ENCODE peak calls at places on chromosome 6, in seven cellular contexts. Q, A, O, E, D, Y and N are unnamed samples.

GRCh38 chr6:43742931-43743632 is 26.9 kb upstream of the VEGFA start:
- DNase-seq in Q (no peak), A (no peak), O (no peak), E (no peak), D (peak; percentile 75), Y (no peak), N (no peak)

GRCh38 chr6:130993292-130993765 is 69.7 kb downstream of the EPB41L2 start:
- DNase-seq in Q (peak; percentile 87), A (no peak), O (no peak), E (no peak), D (no peak), Y (no peak), N (no peak)

GRCh38 chr6:3918474-3918873 is 69.3 kb downstream of the FAM50B start:
- DNase-seq in Q (no peak), A (no peak), O (no peak), E (no peak), D (peak; percentile 56), Y (no peak), N (no peak)

GRCh38 chr6:44036196-44036595 is 91.1 kb downstream of the MRPL14 start:
- DNase-seq in Q (no peak), A (no peak), O (no peak), E (no peak), D (peak; percentile 56), Y (no peak), N (no peak)

GRCh38 chr6:78436335-78436734 is 431.0 kb upstream of the IRAK1BP1 start:
- DNase-seq in Q (no peak), A (no peak), O (no peak), E (no peak), D (no peak), Y (peak; percentile 33), N (no peak)

GRCh38 chr6:162899148-162899547 is 171.4 kb downstream of the PACRG start:
- DNase-seq in Q (no peak), A (no peak), O (no peak), E (no peak), D (no peak), Y (no peak), N (no peak)

GRCh38 chr6:19312291-19312978 is 524.7 kb upstream of the ID4 start:
- DNase-seq in Q (no peak), A (no peak), O (no peak), E (no peak), D (no peak), Y (no peak), N (no peak)

GRCh38 chr6:43809417-43810305 is 39.6 kb downstream of the VEGFA start:
- DNase-seq in Q (no peak), A (no peak), O (peak; percentile 60), E (no peak), D (no peak), Y (peak; percentile 97), N (no peak)

GRCh38 chr6:92281571-92282076 is 1137.7 kb downstream of the EPHA7 start:
- DNase-seq in Q (no peak), A (no peak), O (no peak), E (no peak), D (no peak), Y (no peak), N (no peak)

GRCh38 chr6:45132059-45132458 is 196.1 kb upstream of the RUNX2 start:
- DNase-seq in Q (no peak), A (no peak), O (no peak), E (no peak), D (no peak), Y (no peak), N (no peak)

GRCh38 chr6:104887350-104887749 is 27.6 kb upstream of the HACE1 start:
- DNase-seq in Q (peak; percentile 10), A (no peak), O (no peak), E (no peak), D (no peak), Y (peak; percentile 47), N (no peak)

GRCh38 chr6:3664641-3665041 is 86.9 kb downstream of the PXDC1 start:
- DNase-seq in Q (no peak), A (no peak), O (no peak), E (peak; percentile 22), D (no peak), Y (peak; percentile 31), N (no peak)

GRCh38 chr6:67129780-67130179 is 1422.8 kb upstream of the EYS start:
- DNase-seq in Q (no peak), A (no peak), O (no peak), E (no peak), D (no peak), Y (no peak), N (no peak)

GRCh38 chr6:96836579-96837137 is 619 bp downstream of the GPR63 start:
- DNase-seq in Q (peak; percentile 10), A (no peak), O (no peak), E (no peak), D (no peak), Y (peak; percentile 4), N (no peak)

GRCh38 chr6:150200428-150201105 is 57.7 kb downstream of the PPP1R14C start:
- DNase-seq in Q (no peak), A (no peak), O (no peak), E (no peak), D (peak; percentile 61), Y (no peak), N (no peak)

GRCh38 chr6:37630281-37630799 is 67.3 kb downstream of the MDGA1 start:
- DNase-seq in Q (peak; percentile 91), A (peak; percentile 58), O (peak; percentile 57), E (peak; percentile 24), D (no peak), Y (peak; percentile 100), N (no peak)

GRCh38 chr6:68087399-68088133 is 547.5 kb upstream of the ADGRB3 start:
- DNase-seq in Q (no peak), A (no peak), O (no peak), E (no peak), D (no peak), Y (no peak), N (no peak)

GRCh38 chr6:137171824-137172733 is 1.4 kb downstream of the IL22RA2 start:
- DNase-seq in Q (no peak), A (no peak), O (no peak), E (peak; percentile 55), D (no peak), Y (no peak), N (no peak)

GRCh38 chr6:139647001-139647400 is 272.6 kb upstream of the CITED2 start:
- DNase-seq in Q (no peak), A (no peak), O (no peak), E (no peak), D (no peak), Y (peak; percentile 24), N (no peak)

GRCh38 chr6:134171517-134171916 is 119.1 kb upstream of the SLC2A12 start:
- DNase-seq in Q (peak; percentile 33), A (no peak), O (no peak), E (no peak), D (no peak), Y (peak; percentile 49), N (no peak)
- TF ChIP-seq POLR2A in Q (no peak), A (no peak), O (no peak), E (no peak), D (no peak), Y (peak; percentile 52), N (no peak)

GRCh38 chr6:41728073-41728936 is 7.1 kb downstream of the TFEB start:
- DNase-seq in Q (no peak), A (no peak), O (peak; percentile 59), E (peak; percentile 71), D (no peak), Y (no peak), N (no peak)
- TF ChIP-seq POLR2A in Q (no peak), A (no peak), O (no peak), E (no peak), D (no peak), Y (no peak), N (no peak)

DNA sequence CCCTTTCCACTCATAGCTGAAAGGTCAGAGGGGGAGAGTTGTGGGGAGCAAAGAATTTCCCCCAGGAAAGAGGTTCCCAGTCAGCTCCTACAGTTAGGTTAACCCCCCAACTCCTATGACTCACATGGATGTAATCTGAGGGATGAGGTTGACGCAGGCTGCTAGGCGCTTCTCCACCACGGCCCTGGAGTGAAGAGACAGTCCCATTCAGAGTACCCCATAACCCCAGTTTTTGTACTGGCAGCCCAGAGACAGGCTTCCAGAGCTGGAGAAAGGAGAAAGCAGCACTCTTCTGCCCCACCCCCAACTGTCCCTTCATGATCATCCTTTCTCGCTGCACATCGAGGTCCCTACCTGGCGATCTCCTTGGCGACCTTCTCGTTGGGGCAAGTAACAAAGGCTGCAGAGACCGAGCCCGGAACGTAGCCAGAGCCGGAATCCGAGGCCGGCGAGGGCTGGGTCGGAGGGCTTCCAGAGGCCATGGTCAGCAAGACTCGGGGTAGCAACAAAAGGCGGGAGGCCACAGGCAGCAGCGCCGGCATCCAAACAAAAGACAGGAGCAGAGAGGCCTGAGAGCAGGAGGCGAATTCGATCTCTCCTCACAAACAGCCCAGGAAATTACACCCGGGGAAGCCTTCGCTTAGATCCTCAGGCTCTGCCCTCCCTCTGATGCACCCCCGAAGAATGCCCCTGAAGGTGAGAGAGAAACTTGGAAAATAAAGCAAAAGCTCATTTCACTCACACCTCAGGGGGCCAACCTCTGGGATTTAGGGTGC is 592 bp downstream of the CUTA start:
- DNase-seq in Q (peak; percentile 66), A (no peak), O (no peak), E (no peak), D (peak; percentile 84), Y (peak; percentile 94), N (no peak)
- TF ChIP-seq POLR2A in Q (no peak), A (no peak), O (no peak), E (no peak), D (no peak), Y (peak; percentile 91), N (no peak)

GRCh38 chr6:159898519-159898918 is 7.7 kb downstream of the MAS1 start:
- DNase-seq in Q (no peak), A (no peak), O (no peak), E (no peak), D (peak; percentile 4), Y (no peak), N (no peak)

GRCh38 chr6:159897603-159898002 is 6.8 kb downstream of the MAS1 start:
- DNase-seq in Q (no peak), A (no peak), O (no peak), E (no peak), D (no peak), Y (no peak), N (no peak)

GRCh38 chr6:159894991-159895390 is 4.2 kb downstream of the MAS1 start:
- DNase-seq in Q (no peak), A (no peak), O (peak; percentile 54), E (no peak), D (peak; percentile 63), Y (no peak), N (no peak)

GRCh38 chr6:159904497-159904911 is 13.7 kb downstream of the MAS1 start:
- DNase-seq in Q (no peak), A (no peak), O (no peak), E (no peak), D (peak; percentile 37), Y (no peak), N (no peak)

DNA sequence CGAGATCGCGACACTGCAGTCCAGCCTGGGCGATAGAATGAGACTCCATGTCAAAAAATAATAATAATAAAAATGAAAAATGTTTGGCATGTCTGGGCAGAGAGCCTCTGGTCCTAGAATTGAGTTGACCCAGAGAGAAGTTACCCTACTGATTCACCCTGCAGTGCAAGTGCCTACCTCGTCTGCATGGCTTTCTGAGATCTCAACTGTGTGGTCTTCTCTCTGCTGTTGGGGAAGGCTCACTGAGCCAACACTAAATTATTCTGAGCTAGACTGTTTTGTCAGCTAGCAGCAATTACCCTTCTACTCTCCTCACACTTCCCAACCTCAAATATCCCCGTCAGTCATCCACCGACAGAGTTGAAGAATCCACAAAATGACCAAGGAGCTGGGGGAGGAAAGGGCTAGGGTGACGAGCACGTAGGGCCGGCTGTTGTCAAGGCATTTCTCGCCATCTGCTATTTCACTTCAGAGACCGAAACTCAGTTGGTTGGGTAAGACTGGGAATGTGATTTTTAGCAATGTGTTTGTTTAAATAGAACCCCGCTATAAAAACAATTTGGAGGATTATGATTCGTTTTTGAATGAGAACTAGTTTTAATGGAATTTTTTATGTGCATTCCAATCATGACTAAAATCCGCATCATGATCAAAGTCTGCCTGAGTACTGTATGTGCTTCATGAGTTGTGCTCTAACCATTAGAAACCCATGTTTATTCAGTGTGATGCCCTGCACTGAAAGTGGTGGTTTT is 9.4 kb downstream of the MAS1 start:
- DNase-seq in Q (no peak), A (no peak), O (no peak), E (no peak), D (peak; percentile 20), Y (peak; percentile 93), N (no peak)
- TF ChIP-seq POLR2A in Q (no peak), A (no peak), O (no peak), E (no peak), D (no peak), Y (no peak), N (no peak)